ENCODE peak calls at places on chromosomes 4 and X, in five cellular contexts. F is AG10803, W is foreskin fibroblast, I is endothelial cell, Z is cardiac fibroblast. J is an unnamed sample.

GRCh38 chr4:61938250-61938846 is 738.2 kb downstream of the ADGRL3 start:
- DNase-seq in W (no peak), I (no peak), F (no peak), Z (no peak), J (no peak)

GRCh38 chrX:44462851-44463250 is 79.8 kb downstream of the FUNDC1 start:
- DNase-seq in F (peak), W (peak), Z (peak), I (no peak), J (no peak)

GRCh38 chrX:46628406-46629371 is 55.1 kb downstream of the CHST7 start:
- DNase-seq in F (peak), W (peak), I (no peak), Z (peak), J (peak)

GRCh38 chr4:162523171-162523570 is 359.4 kb upstream of the FSTL5 start:
- DNase-seq in I (no peak), W (no peak), Z (no peak), F (no peak), J (no peak)

GRCh38 chr4:3491681-3492405 is 28.7 kb downstream of the DOK7 start:
- DNase-seq in F (peak), W (peak), I (no peak), Z (peak), J (no peak)

GRCh38 chr4:43132010-43132582 is 239.6 kb downstream of the GRXCR1 start:
- DNase-seq in Z (peak), F (peak), W (peak), I (peak), J (no peak)

GRCh38 chr4:128379860-128380259 is 92.2 kb upstream of the PGRMC2 start:
- DNase-seq in F (peak), I (no peak), W (no peak), Z (peak), J (peak)

GRCh38 chrX:12370444-12371089 is 232.3 kb downstream of the FRMPD4 start:
- DNase-seq in W (peak), Z (peak), F (peak), I (no peak), J (peak)

GRCh38 chr4:185847352-185848078 is 35.5 kb upstream of the SORBS2 start:
- DNase-seq in F (peak), W (peak), Z (peak), I (no peak), J (peak)

GRCh38 chr4:188387134-188387791 is 248.0 kb downstream of the TRIML1 start:
- DNase-seq in W (no peak), F (peak), Z (peak), I (no peak), J (no peak)

GRCh38 chr4:6112606-6113290 is 87.6 kb downstream of the JAKMIP1 start:
- DNase-seq in Z (no peak), F (no peak), I (no peak), W (no peak), J (no peak)

GRCh38 chr4:2798399-2799301 is 5.8 kb downstream of the SH3BP2 start:
- DNase-seq in Z (no peak), I (peak), W (no peak), F (no peak), J (peak)

GRCh38 chr4:88802585-88803285 is 105.1 kb upstream of the NAP1L5 start:
- DNase-seq in I (no peak), Z (peak), W (no peak), F (peak), J (no peak)

GRCh38 chrX:143873343-143873742 is 10.5 kb upstream of the UBE2NL start:
- DNase-seq in F (peak), I (no peak), Z (peak), W (no peak), J (no peak)

GRCh38 chr4:1294891-1295290 is 5.2 kb downstream of the MAEA start:
- DNase-seq in I (no peak), W (no peak), Z (no peak), F (no peak), J (no peak)

GRCh38 chr4:142347241-142347640 is 498.9 kb downstream of the INPP4B start:
- DNase-seq in F (no peak), I (no peak), Z (peak), W (no peak), J (no peak)

GRCh38 chr4:120815361-120815760 is 107.2 kb downstream of the PRDM5 start:
- DNase-seq in I (no peak), W (no peak), F (no peak), Z (no peak), J (no peak)

GRCh38 chr4:123547167-123547817 is 150.7 kb downstream of the SPRY1 start:
- DNase-seq in W (no peak), I (peak), Z (no peak), F (no peak), J (no peak)

GRCh38 chr4:80058740-80059139 is 14.3 kb downstream of the ANTXR2 start:
- DNase-seq in Z (no peak), I (no peak), F (peak), W (no peak), J (no peak)

GRCh38 chr4:22253431-22253830 is 262.4 kb downstream of the ADGRA3 start:
- DNase-seq in Z (no peak), I (no peak), F (no peak), W (no peak), J (no peak)

GRCh38 chr4:39528056-39528465 is 822 bp upstream of the UGDH start:
- DNase-seq in F (peak), W (peak), Z (peak), I (no peak), J (peak)

GRCh38 chr4:56048621-56049427 is 100.1 kb downstream of the CEP135 start:
- DNase-seq in I (peak), Z (peak), W (peak), F (peak), J (peak)

GRCh38 chr4:165464813-165465381 is 86.1 kb downstream of the CPE start:
- DNase-seq in W (peak), F (peak), Z (peak), I (no peak), J (no peak)

GRCh38 chrX:148530464-148531077 is 30.2 kb downstream of the AFF2 start:
- DNase-seq in W (peak), Z (peak), F (peak), I (no peak), J (no peak)

GRCh38 chrX:56802921-56803848 is 74.1 kb downstream of the NBDY start:
- DNase-seq in I (peak), F (peak), W (peak), Z (peak), J (peak)

GRCh38 chrX:108001218-108001814 is 19.1 kb upstream of the TEX13B start:
- DNase-seq in F (peak), Z (peak), W (peak), I (no peak), J (no peak)

GRCh38 chr4:172809319-172809718 is 359.3 kb upstream of the GALNT7 start:
- DNase-seq in F (no peak), W (no peak), I (no peak), Z (no peak), J (no peak)
- TF ChIP-seq CTCF in F (no peak), W (no peak), I (no peak), Z (no peak), J (no peak)

DNA sequence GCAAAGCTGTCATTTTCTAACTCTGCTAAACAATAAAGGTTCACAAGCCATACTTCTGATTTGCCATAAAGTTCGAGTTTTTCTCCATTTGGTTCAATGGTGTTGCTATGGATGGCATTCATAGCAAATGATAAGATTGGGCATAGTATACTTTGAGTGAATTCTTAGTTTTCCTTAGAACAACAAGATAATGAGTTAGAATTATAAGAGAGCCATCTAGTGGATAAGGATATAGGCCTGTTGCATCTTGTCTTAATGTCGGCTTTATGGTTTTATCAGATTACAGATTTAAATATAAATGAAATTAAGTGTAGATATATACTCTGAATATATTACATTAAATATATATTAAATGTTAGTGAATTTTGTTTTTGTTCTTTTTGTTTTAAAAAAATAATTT is 644.6 kb downstream of the IL1RAPL1 start:
- DNase-seq in W (no peak), F (no peak), Z (peak), I (no peak), J (no peak)
- TF ChIP-seq CTCF in W (peak), F (peak), Z (peak), I (no peak), J (peak)

GRCh38 chrX:131801066-131801465 is 222.0 kb upstream of the STK26 start:
- DNase-seq in W (no peak), F (no peak), Z (peak), I (no peak), J (no peak)
- TF ChIP-seq CTCF in W (no peak), F (no peak), Z (no peak), I (no peak), J (no peak)

GRCh38 chrX:53715336-53715924 is 28.9 kb upstream of the HUWE1 start:
- DNase-seq in F (no peak), Z (peak), I (no peak), W (no peak), J (no peak)

GRCh38 chrX:53711446-53711845 is 24.9 kb upstream of the HUWE1 start:
- DNase-seq in W (no peak), F (no peak), Z (no peak), I (no peak), J (no peak)

GRCh38 chrX:53716328-53717088 is 30.0 kb upstream of the HUWE1 start:
- DNase-seq in Z (peak), W (peak), I (no peak), F (peak), J (no peak)

GRCh38 chrX:53714580-53715335 is 28.2 kb upstream of the HUWE1 start:
- DNase-seq in F (no peak), Z (peak), W (peak), I (no peak), J (no peak)

DNA sequence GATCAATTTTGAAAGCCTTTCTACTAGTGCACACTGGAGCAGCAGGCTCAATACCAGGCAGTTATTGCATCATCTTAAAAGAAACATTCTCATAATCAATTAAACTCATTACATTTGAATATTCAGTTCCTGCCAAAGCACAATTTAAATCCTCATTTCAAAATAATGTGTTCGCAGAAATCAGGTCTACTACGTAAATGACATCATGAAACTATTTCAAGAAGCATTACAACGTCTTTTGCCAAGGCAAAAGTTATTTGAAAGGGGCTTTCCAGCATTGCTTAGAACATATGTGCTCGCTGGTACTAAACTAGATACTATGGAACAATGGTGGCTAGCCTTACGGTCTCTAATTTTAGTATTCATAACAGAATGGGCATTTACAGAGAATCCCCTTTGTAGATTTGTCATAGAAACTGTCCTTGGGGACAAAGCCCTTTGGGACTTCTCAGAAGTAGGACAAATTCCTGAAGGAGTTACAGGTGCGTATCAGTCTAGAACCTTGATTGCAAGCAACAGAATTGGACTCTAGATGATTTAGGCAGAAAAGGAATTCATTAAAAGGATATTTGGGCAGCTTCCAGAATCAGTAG is 27.6 kb upstream of the HUWE1 start:
- DNase-seq in W (no peak), Z (peak), I (no peak), F (peak), J (no peak)
- TF ChIP-seq CTCF in W (no peak), Z (no peak), I (no peak), F (no peak), J (no peak)

GRCh38 chr4:41359836-41360213 is 103.1 kb downstream of the UCHL1 start:
- DNase-seq in Z (no peak), F (no peak), W (no peak), I (no peak), J (no peak)

GRCh38 chr4:41361831-41362646 is 105.3 kb downstream of the UCHL1 start:
- DNase-seq in I (no peak), W (no peak), Z (no peak), F (no peak), J (no peak)

GRCh38 chr4:41359069-41359769 is 102.5 kb downstream of the UCHL1 start:
- DNase-seq in I (peak), Z (no peak), F (no peak), W (no peak), J (no peak)

GRCh38 chr4:41360911-41361830 is 104.4 kb downstream of the UCHL1 start:
- DNase-seq in W (peak), F (no peak), I (peak), Z (peak), J (peak)

GRCh38 chr4:41360214-41360910 is 103.6 kb downstream of the UCHL1 start:
- DNase-seq in F (peak), W (peak), I (peak), Z (peak), J (peak)
- TF ChIP-seq CTCF in F (no peak), W (no peak), I (no peak), Z (no peak), J (no peak)

J was measured in heart left ventricle.